ENCODE peak calls at places on chromosomes 2 and 18, in four cellular contexts. X is stimulated activated effector memory CD8-positive, alpha-beta T cell treated with anti-CD3 and anti-CD28 coated beads, Interleukin-12 subunit alpha, Interleukin-12 subunit beta, amount 100 ng/mL, for 72 hours; S is coronary artery; J is 8988T. F is an unnamed sample.

GRCh38 chr2:109376115-109376514 is 237.7 kb downstream of the SEPTIN10 start:
- DNase-seq in X (no peak), S (peak; percentile 52), J (no peak), F (no peak)

GRCh38 chr18:41955688-41956087 is 654 bp downstream of the PIK3C3 start:
- DNase-seq in X (no peak), S (no peak), J (no peak), F (no peak)

GRCh38 chr2:233832869-233833812 is 21.2 kb downstream of the HJURP start:
- DNase-seq in X (no peak), S (peak; percentile 67), J (peak; percentile 76), F (peak; percentile 97)

GRCh38 chr2:200788129-200788718 is 23.5 kb upstream of the BZW1 start:
- DNase-seq in X (no peak), S (no peak), J (no peak), F (no peak)

GRCh38 chr2:173657996-173658717 is 303.5 kb downstream of the CDCA7 start:
- DNase-seq in X (no peak), S (no peak), J (peak; percentile 49), F (peak; percentile 82)

GRCh38 chr2:128790541-128790944 is 471.9 kb upstream of the HS6ST1 start:
- DNase-seq in X (no peak), S (no peak), J (no peak), F (no peak)

GRCh38 chr2:101998556-101999121 is 6.9 kb downstream of the IL1R2 start:
- DNase-seq in X (no peak), S (no peak), J (no peak), F (peak; percentile 17)

GRCh38 chr2:214960677-214961076 is 151.2 kb upstream of the BARD1 start:
- DNase-seq in X (no peak), S (no peak), J (no peak), F (no peak)

GRCh38 chr18:50277935-50278334 is 3.4 kb downstream of the MBD1 start:
- DNase-seq in X (no peak), S (no peak), J (no peak), F (no peak)

GRCh38 chr2:66508358-66509071 is 73.6 kb downstream of the MEIS1 start:
- DNase-seq in X (no peak), S (no peak), J (no peak), F (no peak)

GRCh38 chr2:88190808-88191721 is 20.9 kb downstream of the THNSL2 start:
- DNase-seq in X (no peak), S (no peak), J (peak; percentile 60), F (peak; percentile 46)

GRCh38 chr2:196591621-196592022 is 47.9 kb upstream of the CCDC150 start:
- DNase-seq in X (no peak), S (no peak), J (no peak), F (no peak)

GRCh38 chr2:3341336-3341735 is 36.3 kb downstream of the EIPR1 start:
- DNase-seq in X (no peak), S (no peak), J (no peak), F (no peak)

GRCh38 chr2:162242586-162243304 is 500 bp downstream of the FAP start:
- DNase-seq in X (no peak), S (no peak), J (no peak), F (no peak)

GRCh38 chr2:69565431-69565839 is 78.1 kb downstream of the AAK1 start:
- DNase-seq in X (peak; percentile 57), S (no peak), J (peak; percentile 40), F (peak; percentile 50)

GRCh38 chr18:75159238-75159518 is 49.8 kb downstream of the PTGR3 start:
- DNase-seq in X (no peak), S (peak; percentile 45), J (no peak), F (no peak)

GRCh38 chr2:129915303-129915840 is 64.1 kb upstream of the RAB6C start:
- DNase-seq in X (no peak), S (peak; percentile 28), J (no peak), F (no peak)

GRCh38 chr18:26003391-26003790 is 87.0 kb downstream of the SS18 start:
- DNase-seq in X (no peak), S (no peak), J (no peak), F (no peak)

GRCh38 chr2:12448846-12449480 is 267.8 kb upstream of the TRIB2 start:
- DNase-seq in X (no peak), S (no peak), J (no peak), F (no peak)

GRCh38 chr2:46297546-46298271 is 502 bp downstream of the EPAS1 start:
- DNase-seq in X (peak; percentile 44), S (peak; percentile 87), J (peak; percentile 61), F (peak; percentile 78)

GRCh38 chr2:20674974-20675679 is 8.2 kb downstream of the GDF7 start:
- DNase-seq in X (no peak), S (peak; percentile 87), J (no peak), F (no peak)

GRCh38 chr2:171836151-171836910 is 57.7 kb downstream of the SLC25A12 start:
- DNase-seq in X (no peak), S (no peak), J (no peak), F (no peak)

GRCh38 chr2:77228379-77228778 is 293.8 kb downstream of the LRRTM4 start:
- DNase-seq in X (no peak), S (no peak), J (no peak), F (no peak)

GRCh38 chr2:132766573-132766972 is 96.6 kb upstream of the LYPD1 start:
- DNase-seq in X (no peak), S (no peak), J (no peak), F (no peak)

GRCh38 chr2:83650156-83650555 is 808.9 kb downstream of the SUCLG1 start:
- DNase-seq in X (no peak), S (no peak), J (no peak), F (no peak)

GRCh38 chr2:68124321-68124720 is 33.4 kb upstream of the PNO1 start:
- DNase-seq in X (no peak), S (no peak), J (no peak), F (no peak)

GRCh38 chr2:21836766-21837543 is 713.2 kb downstream of the TDRD15 start:
- DNase-seq in X (no peak), S (no peak), J (no peak), F (no peak)

GRCh38 chr18:61838521-61838920 is 54.3 kb downstream of the RNF152 start:
- DNase-seq in X (no peak), S (no peak), J (no peak), F (no peak)

GRCh38 chr2:43024515-43024962 is 201.9 kb downstream of the ZFP36L2 start:
- DNase-seq in X (no peak), S (no peak), J (peak; percentile 79), F (peak; percentile 78)

GRCh38 chr18:23331091-23331920 is 121.8 kb upstream of the RIOK3 start:
- DNase-seq in X (no peak), S (no peak), J (no peak), F (no peak)

GRCh38 chr2:236866542-236867340 is 218.9 kb upstream of the COPS8 start:
- DNase-seq in X (no peak), S (peak; percentile 54), J (no peak), F (no peak)

GRCh38 chr2:193409951-193410350 is 1215.2 kb upstream of the TMEFF2 start:
- DNase-seq in X (no peak), S (no peak), J (no peak), F (no peak)

F was measured in A549.